ENCODE peak calls at places on chromosomes 5 and 9, in four cellular contexts. M is GM12878, T is HepG2, W is K562. S is an unnamed sample.
A peak's percentile ranks its signal among the peaks of the same experiment; 100 is the strongest.

GRCh38 chr9:18896531-18897179 is 136.4 kb downstream of the SAXO1 start:
- DNase-seq in M (peak; percentile 34), T (no peak), W (no peak), S (no peak)

GRCh38 chr5:151223447-151224264 is at the start of gene CCDC69:
- DNase-seq in M (no peak), T (peak; percentile 52), W (peak; percentile 85), S (peak; percentile 85)

GRCh38 chr5:6905423-6905822 is 192.2 kb downstream of the TENT4A start:
- DNase-seq in M (no peak), T (no peak), W (no peak), S (no peak)

GRCh38 chr5:81749562-81750307 is 1.2 kb downstream of the SSBP2 start:
- DNase-seq in M (peak; percentile 69), T (no peak), W (peak; percentile 36), S (peak; percentile 23)

GRCh38 chr5:151037561-151038291 is 17.3 kb downstream of the GPX3 start:
- DNase-seq in M (no peak), T (peak; percentile 31), W (no peak), S (no peak)

GRCh38 chr5:27830551-27830950 is 792.2 kb upstream of the CDH9 start:
- DNase-seq in M (no peak), T (no peak), W (no peak), S (no peak)

GRCh38 chr5:52466749-52467148 is 321.0 kb upstream of the ITGA1 start:
- DNase-seq in M (no peak), T (no peak), W (no peak), S (no peak)

GRCh38 chr5:53151713-53152458 is 42.3 kb upstream of the MOCS2 start:
- DNase-seq in M (no peak), T (no peak), W (no peak), S (no peak)

GRCh38 chr9:12497790-12498189 is 195.4 kb upstream of the TYRP1 start:
- DNase-seq in M (no peak), T (no peak), W (no peak), S (no peak)

GRCh38 chr9:6632516-6633328 is 12.8 kb downstream of the GLDC start:
- DNase-seq in M (peak; percentile 87), T (peak; percentile 74), W (peak; percentile 16), S (no peak)

GRCh38 chr5:39464096-39464495 is 39.3 kb upstream of the DAB2 start:
- DNase-seq in M (no peak), T (no peak), W (no peak), S (no peak)

GRCh38 chr9:94135222-94135621 is 51.0 kb downstream of the PTPDC1 start:
- DNase-seq in M (no peak), T (no peak), W (no peak), S (no peak)

GRCh38 chr9:83972286-83972685 is 7.7 kb downstream of the HNRNPK start:
- DNase-seq in M (no peak), T (no peak), W (no peak), S (no peak)

GRCh38 chr5:157241483-157241882 is 24.4 kb upstream of the CYFIP2 start:
- DNase-seq in M (no peak), T (no peak), W (no peak), S (no peak)

GRCh38 chr5:133401731-133402347 is 210.5 kb downstream of the FSTL4 start:
- DNase-seq in M (no peak), T (no peak), W (no peak), S (no peak)

GRCh38 chr5:133400120-133400519 is 212.2 kb downstream of the FSTL4 start:
- DNase-seq in M (no peak), T (no peak), W (no peak), S (no peak)

GRCh38 chr5:133399247-133399891 is 213.0 kb downstream of the FSTL4 start:
- DNase-seq in M (no peak), T (no peak), W (no peak), S (no peak)

GRCh38 chr5:133402781-133403180 is 209.6 kb downstream of the FSTL4 start:
- DNase-seq in M (no peak), T (no peak), W (no peak), S (no peak)

GRCh38 chr5:133400831-133401351 is 211.4 kb downstream of the FSTL4 start:
- DNase-seq in M (no peak), T (no peak), W (no peak), S (no peak)
- TF ChIP-seq FOXK2 in M (no peak), T (no peak), W (no peak), S (no peak)

GRCh38 chr5:115920171-115920725 is 42.0 kb upstream of the LVRN start:
- DNase-seq in M (no peak), T (no peak), W (no peak), S (no peak)
- TF ChIP-seq FOXK2 in M (no peak), T (no peak), W (no peak), S (no peak)

GRCh38 chr9:126419475-126419874 is 92.8 kb downstream of the MVB12B start:
- DNase-seq in M (no peak), T (no peak), W (no peak), S (no peak)
- TF ChIP-seq FOXK2 in M (no peak), T (no peak), W (no peak), S (no peak)

DNA sequence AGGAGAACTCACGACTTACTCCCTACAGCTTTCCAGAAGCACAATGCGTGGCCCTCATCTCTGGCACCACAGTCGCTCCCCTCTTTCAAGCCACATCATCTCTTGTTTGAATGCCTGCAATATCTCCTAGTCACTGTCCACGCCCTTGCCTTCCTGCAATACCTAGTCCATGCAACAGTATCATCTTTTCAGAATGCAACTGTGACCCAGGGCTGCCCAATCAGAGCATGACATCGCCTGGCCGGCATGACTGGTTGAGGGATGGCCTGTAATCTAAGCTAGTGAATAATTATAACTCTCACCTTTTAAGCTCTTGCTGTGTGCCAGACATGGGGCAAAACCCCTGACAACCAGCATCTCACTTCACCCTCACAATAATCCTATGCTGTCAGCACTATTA is 52.5 kb upstream of the CPEB4 start:
- DNase-seq in M (no peak), T (no peak), W (peak; percentile 53), S (no peak)
- TF ChIP-seq FOXK2 in M (no peak), T (no peak), W (no peak), S (no peak)

GRCh38 chr5:90548069-90548593 is 10.5 kb upstream of the ADGRV1 start:
- DNase-seq in M (no peak), T (peak; percentile 66), W (peak; percentile 65), S (peak; percentile 55)

GRCh38 chr5:90549223-90549622 is 9.4 kb upstream of the ADGRV1 start:
- DNase-seq in M (no peak), T (no peak), W (no peak), S (no peak)

GRCh38 chr5:90547072-90547536 is 11.5 kb upstream of the ADGRV1 start:
- DNase-seq in M (no peak), T (peak; percentile 62), W (no peak), S (peak; percentile 34)

GRCh38 chr5:90545511-90545910 is 13.1 kb upstream of the ADGRV1 start:
- DNase-seq in M (no peak), T (no peak), W (no peak), S (no peak)

DNA sequence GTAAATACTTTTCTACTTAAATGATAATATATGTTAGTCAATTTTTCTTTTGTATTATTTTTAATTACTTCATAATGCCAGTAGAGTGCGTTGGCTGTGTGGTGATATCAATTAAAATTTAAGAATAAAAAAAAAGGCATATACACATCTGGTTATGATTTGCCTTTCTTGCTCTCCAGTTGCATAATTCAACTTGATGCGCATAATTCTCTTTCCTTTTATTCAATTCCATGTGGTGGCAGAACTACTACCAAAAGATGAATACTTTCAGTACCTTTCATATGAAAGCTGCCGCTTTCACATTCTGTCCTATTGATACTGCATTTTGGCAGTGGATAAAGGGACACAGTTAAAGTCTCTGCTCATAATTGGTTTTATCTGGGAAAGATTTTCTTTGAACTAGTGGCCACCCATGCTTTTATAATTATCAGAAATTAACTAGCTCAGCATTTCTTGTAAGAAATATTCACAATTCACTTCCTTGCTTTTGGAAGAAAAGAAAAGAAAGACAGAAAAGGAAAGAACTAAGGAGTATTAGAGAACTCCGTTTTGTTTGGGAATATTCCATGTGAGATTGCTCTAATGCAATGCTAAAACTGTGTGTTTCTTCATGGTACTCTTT is 12.3 kb upstream of the ADGRV1 start:
- DNase-seq in M (no peak), T (no peak), W (no peak), S (no peak)
- TF ChIP-seq FOXK2 in M (no peak), T (no peak), W (no peak), S (no peak)

GRCh38 chr5:135429886-135430437 is 17.2 kb downstream of the DCANP1 start:
- DNase-seq in M (no peak), T (no peak), W (no peak), S (no peak)
- TF ChIP-seq FOXK2 in M (no peak), T (no peak), W (no peak), S (no peak)